ENCODE peak calls at places on chromosomes 16 and 17, in seven cellular contexts. X, W, V, B, Y, Q and E are unnamed samples.

GRCh38 chr16:30184430-30185140 is 1.2 kb downstream of the CORO1A start:
- DNase-seq in X (peak; percentile 25), W (peak; percentile 28), V (no peak), B (peak; percentile 67), Y (no peak), Q (no peak), E (no peak)

GRCh38 chr16:2057438-2057837 is 9.7 kb downstream of the TSC2 start:
- DNase-seq in X (no peak), W (no peak), V (no peak), B (no peak), Y (no peak), Q (no peak), E (no peak)

GRCh38 chr16:28982949-28983348 is 1.9 kb upstream of the LAT start:
- DNase-seq in X (no peak), W (no peak), V (no peak), B (no peak), Y (no peak), Q (no peak), E (no peak)

GRCh38 chr17:65066858-65067257 is 10.3 kb upstream of the GNA13 start:
- DNase-seq in X (no peak), W (no peak), V (no peak), B (no peak), Y (no peak), Q (peak; percentile 15), E (no peak)

GRCh38 chr16:31874354-31875111 is 926 bp downstream of the ZNF267 start:
- DNase-seq in X (no peak), W (peak; percentile 82), V (peak; percentile 55), B (peak; percentile 38), Y (no peak), Q (peak; percentile 48), E (no peak)

GRCh38 chr17:69511244-69511643 is 96.7 kb downstream of the MAP2K6 start:
- DNase-seq in X (no peak), W (no peak), V (no peak), B (no peak), Y (no peak), Q (no peak), E (no peak)

GRCh38 chr17:57484826-57485565 is 228.7 kb downstream of the MSI2 start:
- DNase-seq in X (no peak), W (no peak), V (peak; percentile 23), B (no peak), Y (no peak), Q (no peak), E (no peak)

GRCh38 chr16:21150375-21151001 is at the start of gene DNAH3:
- DNase-seq in X (no peak), W (no peak), V (peak; percentile 62), B (peak; percentile 41), Y (no peak), Q (peak; percentile 39), E (no peak)

GRCh38 chr16:3458852-3459361 is 15.4 kb downstream of the NAA60 start:
- DNase-seq in X (no peak), W (no peak), V (no peak), B (no peak), Y (no peak), Q (peak; percentile 94), E (no peak)

GRCh38 chr17:82244413-82245140 is 15.7 kb downstream of the SLC16A3 start:
- DNase-seq in X (no peak), W (no peak), V (no peak), B (peak; percentile 78), Y (no peak), Q (no peak), E (no peak)
- TF ChIP-seq TAF1 in X (no peak), W (no peak), V (no peak), B (no peak), Y (no peak), Q (no peak), E (no peak)

DNA sequence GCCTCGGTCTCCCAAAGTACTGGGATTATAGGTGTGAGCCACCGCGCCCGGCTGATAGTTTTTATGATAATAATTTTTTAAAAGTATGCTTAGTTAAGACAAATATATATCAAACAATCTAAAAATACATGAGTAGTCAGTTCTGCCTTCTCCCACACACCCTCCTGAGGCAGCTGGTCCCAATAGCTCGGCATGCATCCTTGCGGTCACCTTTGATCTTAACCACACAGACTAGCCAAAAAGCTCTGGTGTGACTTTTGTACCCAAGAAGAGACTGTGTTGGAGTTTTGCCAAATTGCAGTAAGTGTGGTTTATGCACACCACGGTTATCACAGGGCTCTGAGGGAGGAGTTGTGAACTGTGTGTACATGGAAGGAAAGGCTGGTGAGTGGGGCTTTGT is 25.6 kb downstream of the ATP6V0A1 start:
- DNase-seq in X (peak; percentile 32), W (peak; percentile 70), V (no peak), B (no peak), Y (no peak), Q (peak; percentile 99), E (no peak)
- TF ChIP-seq TAF1 in X (no peak), W (no peak), V (no peak), B (no peak), Y (no peak), Q (no peak), E (no peak)

GRCh38 chr17:5396612-5397011 is 22.9 kb downstream of the NUP88 start:
- DNase-seq in X (no peak), W (no peak), V (no peak), B (no peak), Y (no peak), Q (no peak), E (no peak)

DNA sequence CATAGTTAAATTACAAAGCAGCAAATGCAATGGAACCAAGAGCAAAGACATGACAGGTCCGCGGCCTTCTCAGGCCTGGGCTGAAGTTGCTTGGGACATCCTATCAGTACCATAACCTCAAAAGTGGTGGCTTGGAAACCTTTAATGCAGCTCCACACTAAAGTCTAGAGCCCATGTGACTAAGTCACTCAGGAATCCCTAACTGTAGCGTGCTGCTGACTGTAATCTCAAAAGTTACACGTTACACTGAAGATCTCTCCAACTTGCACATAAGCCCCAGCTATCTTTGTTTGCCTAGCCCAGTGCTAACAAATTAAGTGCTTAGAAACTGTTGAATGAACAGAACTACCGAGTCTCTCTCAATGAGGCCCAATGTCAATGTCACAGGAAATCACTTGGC is 27.8 kb downstream of the NUP88 start:
- DNase-seq in X (no peak), W (no peak), V (no peak), B (no peak), Y (no peak), Q (no peak), E (no peak)
- TF ChIP-seq TAF1 in X (no peak), W (no peak), V (no peak), B (no peak), Y (no peak), Q (no peak), E (no peak)

GRCh38 chr17:72696156-72696555 is 396.3 kb downstream of the SLC39A11 start:
- DNase-seq in X (no peak), W (no peak), V (no peak), B (no peak), Y (no peak), Q (no peak), E (no peak)
- TF ChIP-seq TAF1 in X (no peak), W (no peak), V (no peak), B (no peak), Y (no peak), Q (no peak), E (no peak)

GRCh38 chr16:86243123-86243473 is 267.2 kb upstream of the FOXF1 start:
- DNase-seq in X (no peak), W (no peak), V (no peak), B (no peak), Y (no peak), Q (no peak), E (no peak)
- TF ChIP-seq TAF1 in X (no peak), W (no peak), V (no peak), B (no peak), Y (no peak), Q (no peak), E (no peak)